ENCODE peak calls at places on chromosomes 13 and 19, in five cellular contexts. One of them, this sample, is unnamed.

GRCh38 chr13:106755542-106755941 is 187.6 kb upstream of the ARGLU1 start:
- DNase-seq in CD4-positive, CD25-positive, alpha-beta regulatory T cell: no peak
- DNase-seq in gastrocnemius medialis: no peak
- DNase-seq in HCT116: no peak
- DNase-seq in effector memory CD4-positive, alpha-beta T cell: no peak
- DNase-seq in this sample: no peak

GRCh38 chr13:73754727-73755292 is 379.4 kb downstream of the KLF12 start:
- DNase-seq in gastrocnemius medialis: no peak
- DNase-seq in CD4-positive, CD25-positive, alpha-beta regulatory T cell: peak; percentile 59
- DNase-seq in effector memory CD4-positive, alpha-beta T cell: no peak
- DNase-seq in HCT116: peak; percentile 40
- DNase-seq in this sample: peak; percentile 65

GRCh38 chr13:90591260-90591926 is 756.1 kb upstream of the MIR17HG start:
- DNase-seq in CD4-positive, CD25-positive, alpha-beta regulatory T cell: no peak
- DNase-seq in gastrocnemius medialis: no peak
- DNase-seq in effector memory CD4-positive, alpha-beta T cell: no peak
- DNase-seq in HCT116: no peak
- DNase-seq in this sample: no peak

GRCh38 chr13:24827799-24828198 is 63.8 kb downstream of the RNF17 start:
- DNase-seq in HCT116: no peak
- DNase-seq in CD4-positive, CD25-positive, alpha-beta regulatory T cell: no peak
- DNase-seq in gastrocnemius medialis: no peak
- DNase-seq in effector memory CD4-positive, alpha-beta T cell: no peak
- DNase-seq in this sample: no peak

GRCh38 chr19:53812335-53812734 is 11.8 kb downstream of the NLRP12 start:
- DNase-seq in CD4-positive, CD25-positive, alpha-beta regulatory T cell: no peak
- DNase-seq in HCT116: no peak
- DNase-seq in effector memory CD4-positive, alpha-beta T cell: no peak
- DNase-seq in gastrocnemius medialis: no peak
- DNase-seq in this sample: peak; percentile 16

GRCh38 chr13:48646791-48647190 is 6.9 kb upstream of the CYSLTR2 start:
- DNase-seq in CD4-positive, CD25-positive, alpha-beta regulatory T cell: no peak
- DNase-seq in effector memory CD4-positive, alpha-beta T cell: no peak
- DNase-seq in HCT116: no peak
- DNase-seq in gastrocnemius medialis: no peak
- DNase-seq in this sample: no peak

GRCh38 chr19:49564616-49565045 is 15.7 kb downstream of the NOSIP start:
- DNase-seq in CD4-positive, CD25-positive, alpha-beta regulatory T cell: peak; percentile 39
- DNase-seq in effector memory CD4-positive, alpha-beta T cell: no peak
- DNase-seq in HCT116: no peak
- DNase-seq in gastrocnemius medialis: no peak
- DNase-seq in this sample: no peak

GRCh38 chr13:104740616-104741222 is 1674.5 kb upstream of the SLC10A2 start:
- DNase-seq in HCT116: no peak
- DNase-seq in effector memory CD4-positive, alpha-beta T cell: no peak
- DNase-seq in gastrocnemius medialis: no peak
- DNase-seq in CD4-positive, CD25-positive, alpha-beta regulatory T cell: no peak
- DNase-seq in this sample: no peak

GRCh38 chr19:1221141-1221903 is 15.7 kb downstream of the STK11 start:
- DNase-seq in effector memory CD4-positive, alpha-beta T cell: no peak
- DNase-seq in HCT116: no peak
- DNase-seq in CD4-positive, CD25-positive, alpha-beta regulatory T cell: no peak
- DNase-seq in gastrocnemius medialis: peak; percentile 87
- DNase-seq in this sample: peak; percentile 59

GRCh38 chr13:87677334-87678234 is 6.4 kb downstream of the SLITRK5 start:
- DNase-seq in effector memory CD4-positive, alpha-beta T cell: no peak
- DNase-seq in CD4-positive, CD25-positive, alpha-beta regulatory T cell: no peak
- DNase-seq in gastrocnemius medialis: no peak
- DNase-seq in HCT116: no peak
- DNase-seq in this sample: no peak

GRCh38 chr19:21593934-21594844 is 88.8 kb downstream of the ZNF429 start:
- DNase-seq in gastrocnemius medialis: peak; percentile 86
- DNase-seq in effector memory CD4-positive, alpha-beta T cell: no peak
- DNase-seq in CD4-positive, CD25-positive, alpha-beta regulatory T cell: no peak
- DNase-seq in HCT116: no peak
- DNase-seq in this sample: no peak

GRCh38 chr13:45040173-45040572 is 50.8 kb downstream of the GPALPP1 start:
- DNase-seq in CD4-positive, CD25-positive, alpha-beta regulatory T cell: no peak
- DNase-seq in gastrocnemius medialis: no peak
- DNase-seq in effector memory CD4-positive, alpha-beta T cell: no peak
- DNase-seq in HCT116: no peak
- DNase-seq in this sample: no peak
- H3K4me1 ChIP-seq in CD4-positive, CD25-positive, alpha-beta regulatory T cell: no peaks in the 10 kb centered on the region
- H3K4me1 ChIP-seq in gastrocnemius medialis: peaks cover 5% of the 10 kb centered on the region
- H3K4me1 ChIP-seq in effector memory CD4-positive, alpha-beta T cell: no peaks in the 10 kb centered on the region
- H3K4me1 ChIP-seq in HCT116: peaks cover 11% of the 10 kb centered on the region
- H3K4me1 ChIP-seq in this sample: no peaks in the 10 kb centered on the region

DNA sequence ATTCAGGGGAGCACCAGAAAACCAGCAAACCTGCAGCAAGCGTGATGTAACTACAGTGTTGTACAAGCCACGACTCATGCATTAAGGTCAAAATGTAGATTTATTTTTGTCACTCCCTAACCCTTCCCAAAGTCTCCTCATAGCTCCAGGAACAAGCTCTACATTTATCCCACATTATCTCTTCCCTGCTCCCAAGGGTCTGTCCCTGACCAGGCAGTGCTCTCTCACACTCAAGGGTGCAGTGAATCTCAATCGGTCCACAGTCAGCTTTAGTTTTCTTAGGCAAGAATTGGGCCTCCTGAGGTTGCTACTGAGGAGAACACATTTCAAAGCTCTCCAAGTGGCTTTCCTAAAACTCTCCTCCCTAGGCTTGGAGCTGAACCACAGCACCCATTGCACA is 219.4 kb downstream of the NHLRC3 start:
- DNase-seq in CD4-positive, CD25-positive, alpha-beta regulatory T cell: no peak
- DNase-seq in HCT116: no peak
- DNase-seq in effector memory CD4-positive, alpha-beta T cell: no peak
- DNase-seq in gastrocnemius medialis: no peak
- DNase-seq in this sample: no peak
- H3K4me1 ChIP-seq in CD4-positive, CD25-positive, alpha-beta regulatory T cell: no peaks in the 10 kb centered on the region
- H3K4me1 ChIP-seq in HCT116: no peaks in the 10 kb centered on the region
- H3K4me1 ChIP-seq in effector memory CD4-positive, alpha-beta T cell: no peaks in the 10 kb centered on the region
- H3K4me1 ChIP-seq in gastrocnemius medialis: peaks cover 36% of the 10 kb centered on the region
- H3K4me1 ChIP-seq in this sample: peaks cover 8% of the 10 kb centered on the region

DNA sequence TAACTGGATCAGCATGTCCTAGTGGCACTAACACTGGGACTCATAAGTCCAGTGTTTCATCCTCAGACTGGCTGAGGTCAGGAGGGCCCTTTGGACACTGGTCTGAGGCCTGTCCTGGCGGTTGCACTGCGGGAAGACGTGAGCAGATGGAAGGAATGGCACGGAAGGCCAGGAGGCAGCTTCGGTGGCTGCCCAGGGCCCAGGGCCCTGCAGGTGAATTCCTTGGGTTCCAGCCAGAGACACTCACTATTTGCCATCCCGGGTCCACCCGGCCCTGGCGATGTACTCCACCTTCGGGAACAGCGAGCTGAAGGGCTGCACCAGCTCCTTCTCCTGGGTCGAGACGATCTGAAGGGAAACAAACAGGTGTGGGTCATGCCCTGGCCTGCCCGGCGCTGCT is 26.3 kb downstream of the DPP9 start:
- DNase-seq in CD4-positive, CD25-positive, alpha-beta regulatory T cell: no peak
- DNase-seq in HCT116: no peak
- DNase-seq in gastrocnemius medialis: peak; percentile 60
- DNase-seq in effector memory CD4-positive, alpha-beta T cell: no peak
- DNase-seq in this sample: no peak
- H3K4me1 ChIP-seq in CD4-positive, CD25-positive, alpha-beta regulatory T cell: no peaks in the 10 kb centered on the region
- H3K4me1 ChIP-seq in HCT116: peaks cover 19% of the 10 kb centered on the region
- H3K4me1 ChIP-seq in gastrocnemius medialis: peaks cover 65% of the 10 kb centered on the region
- H3K4me1 ChIP-seq in effector memory CD4-positive, alpha-beta T cell: no peaks in the 10 kb centered on the region
- H3K4me1 ChIP-seq in this sample: peaks cover 5% of the 10 kb centered on the region

DNA sequence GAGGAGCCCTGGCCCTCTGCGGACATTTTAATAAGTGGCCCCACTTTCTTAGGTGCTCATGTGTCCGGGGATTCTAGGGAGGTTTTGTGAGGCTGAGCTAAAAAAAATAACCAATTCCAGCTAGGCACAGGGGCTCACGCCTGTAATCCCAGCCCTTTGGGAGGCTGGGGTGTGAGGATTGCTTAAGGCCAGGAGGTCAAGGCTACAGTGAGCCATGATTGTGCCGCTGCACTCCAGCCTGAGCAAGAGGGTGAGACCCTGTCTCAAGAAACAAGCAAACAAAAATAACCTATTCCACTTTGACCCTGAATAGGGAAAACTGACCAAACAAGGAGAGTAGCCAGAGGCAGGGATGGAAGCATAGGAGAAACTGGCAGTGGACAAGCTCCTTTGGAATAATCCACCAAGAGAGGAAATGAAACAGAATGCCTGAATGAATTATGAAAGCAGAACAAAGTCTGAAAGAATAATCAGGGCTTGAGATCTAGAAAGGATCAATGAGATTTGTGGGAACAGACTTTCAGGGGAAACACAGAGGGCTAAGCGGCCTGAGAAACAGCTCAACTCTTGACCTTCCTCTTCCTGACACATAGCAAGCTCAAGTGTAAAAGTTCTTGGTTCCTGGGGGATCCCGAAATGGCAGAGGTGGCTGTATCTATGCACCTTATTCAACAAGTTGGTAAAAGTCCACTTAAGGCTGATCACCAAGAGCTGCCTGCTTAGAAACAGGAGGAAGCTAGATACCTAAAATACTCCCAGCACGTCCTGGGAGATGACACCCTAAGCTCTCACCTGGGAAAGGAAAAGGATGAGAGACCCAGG is 30.1 kb upstream of the FFAR2 start:
- DNase-seq in CD4-positive, CD25-positive, alpha-beta regulatory T cell: no peak
- DNase-seq in HCT116: no peak
- DNase-seq in effector memory CD4-positive, alpha-beta T cell: no peak
- DNase-seq in gastrocnemius medialis: no peak
- DNase-seq in this sample: no peak
- H3K4me1 ChIP-seq in CD4-positive, CD25-positive, alpha-beta regulatory T cell: no peaks in the 10 kb centered on the region
- H3K4me1 ChIP-seq in HCT116: peaks cover 6% of the 10 kb centered on the region
- H3K4me1 ChIP-seq in effector memory CD4-positive, alpha-beta T cell: no peaks in the 10 kb centered on the region
- H3K4me1 ChIP-seq in gastrocnemius medialis: no peaks in the 10 kb centered on the region
- H3K4me1 ChIP-seq in this sample: no peaks in the 10 kb centered on the region

DNA sequence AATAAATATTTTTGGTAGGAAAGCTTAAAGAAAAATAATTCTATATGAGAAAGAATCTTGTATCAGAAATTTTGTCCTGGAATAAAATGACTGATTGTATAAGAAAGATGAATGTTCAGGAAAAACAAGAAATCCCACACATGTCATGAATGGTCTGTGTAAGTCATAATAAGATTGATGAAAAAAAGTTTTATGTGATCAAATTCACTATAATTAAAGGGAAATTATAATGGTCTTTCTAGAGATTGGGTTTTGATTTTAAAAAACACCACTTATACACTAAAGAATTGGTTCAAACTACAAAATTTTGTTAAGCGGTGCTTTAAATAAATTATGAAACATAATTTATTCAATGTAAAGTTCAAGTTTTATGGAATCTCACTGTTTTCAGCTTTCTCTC is 7.2 kb upstream of the ZNF841 start:
- DNase-seq in CD4-positive, CD25-positive, alpha-beta regulatory T cell: no peak
- DNase-seq in HCT116: no peak
- DNase-seq in effector memory CD4-positive, alpha-beta T cell: no peak
- DNase-seq in gastrocnemius medialis: no peak
- DNase-seq in this sample: no peak
- H3K4me1 ChIP-seq in CD4-positive, CD25-positive, alpha-beta regulatory T cell: no peaks in the 10 kb centered on the region
- H3K4me1 ChIP-seq in HCT116: no peaks in the 10 kb centered on the region
- H3K4me1 ChIP-seq in effector memory CD4-positive, alpha-beta T cell: no peaks in the 10 kb centered on the region
- H3K4me1 ChIP-seq in gastrocnemius medialis: no peaks in the 10 kb centered on the region
- H3K4me1 ChIP-seq in this sample: no peaks in the 10 kb centered on the region